ENCODE peak calls at places on chromosomes 12 and 14, in six cellular contexts. W, L, D, F, Q and P are unnamed samples.

GRCh38 chr12:42981379-42981778 is 391.8 kb upstream of the PRICKLE1 start:
- DNase-seq in D (no peak), F (no peak), Q (no peak), W (no peak), L (no peak), P (no peak)

GRCh38 chr12:128521981-128522380 is 255.0 kb downstream of the TMEM132C start:
- DNase-seq in D (no peak), F (no peak), W (no peak), Q (no peak), L (no peak), P (no peak)

GRCh38 chr12:96571101-96571862 is 81.9 kb downstream of the CFAP54 start:
- DNase-seq in L (no peak), W (no peak), Q (no peak), D (no peak), F (no peak), P (no peak)

GRCh38 chr12:45850302-45850701 is 120.8 kb downstream of the ARID2 start:
- DNase-seq in D (no peak), L (no peak), Q (no peak), F (no peak), W (no peak), P (no peak)

GRCh38 chr12:132662901-132663755 is 24.0 kb downstream of the POLE start:
- DNase-seq in Q (peak), W (no peak), F (no peak), L (no peak), D (no peak), P (no peak)

GRCh38 chr12:52189376-52190174 is 2.2 kb downstream of the KRT80 start:
- DNase-seq in D (no peak), F (no peak), Q (no peak), W (no peak), L (no peak), P (no peak)

GRCh38 chr12:110702081-110702480 is 13.2 kb upstream of the HVCN1 start:
- DNase-seq in L (no peak), Q (no peak), F (no peak), W (no peak), D (no peak), P (no peak)

GRCh38 chr14:35878272-35879140 is 52.4 kb downstream of the BRMS1L start:
- DNase-seq in L (no peak), F (no peak), D (no peak), W (no peak), Q (no peak), P (peak)

GRCh38 chr12:131840643-131841416 is 12.6 kb downstream of the MMP17 start:
- DNase-seq in L (no peak), Q (no peak), F (no peak), W (no peak), D (no peak), P (no peak)

GRCh38 chr14:103520657-103521437 is 1.8 kb downstream of the CKB start:
- DNase-seq in W (no peak), Q (peak), F (peak), L (peak), D (peak), P (peak)

GRCh38 chr12:69345077-69345476 is 3.1 kb upstream of the LYZ start:
- DNase-seq in F (no peak), Q (no peak), D (no peak), W (no peak), L (no peak), P (no peak)

GRCh38 chr14:102590667-102591099 is 1.8 kb upstream of the RCOR1 start:
- DNase-seq in F (no peak), D (no peak), W (peak), Q (no peak), L (no peak), P (peak)

GRCh38 chr12:104219908-104220404 is 4.4 kb downstream of the TXNRD1 start:
- DNase-seq in W (no peak), L (no peak), D (no peak), F (no peak), Q (no peak), P (peak)

GRCh38 chr12:85580562-85581168 is 255.5 kb downstream of the RASSF9 start:
- DNase-seq in W (no peak), L (no peak), Q (no peak), F (no peak), D (no peak), P (no peak)

GRCh38 chr12:41486718-41487117 is 298.6 kb downstream of the PDZRN4 start:
- DNase-seq in W (no peak), F (no peak), L (no peak), D (no peak), Q (no peak), P (no peak)

GRCh38 chr12:39743655-39744054 is 124.1 kb upstream of the ABCD2 start:
- DNase-seq in W (no peak), F (no peak), Q (no peak), L (no peak), D (no peak), P (no peak)

GRCh38 chr12:60070541-60070940 is 474.7 kb downstream of the SLC16A7 start:
- DNase-seq in F (no peak), W (no peak), Q (no peak), D (no peak), L (no peak), P (no peak)

GRCh38 chr12:21604245-21605101 is at the start of gene GYS2:
- DNase-seq in L (no peak), Q (no peak), W (no peak), F (no peak), D (no peak), P (no peak)

GRCh38 chr14:68279777-68280233 is 460.2 kb downstream of the RAD51B start:
- DNase-seq in F (no peak), Q (no peak), L (no peak), W (no peak), D (no peak), P (no peak)

GRCh38 chr12:4272014-4272975 is 1.3 kb upstream of the CCND2 start:
- DNase-seq in W (peak), F (no peak), Q (peak), L (peak), D (peak), P (peak)

GRCh38 chr14:81423504-81423903 is 23.4 kb upstream of the STON2 start:
- DNase-seq in F (no peak), W (no peak), Q (no peak), D (peak), L (no peak), P (no peak)

GRCh38 chr12:93960521-93960920 is 187.9 kb upstream of the PLXNC1 start:
- DNase-seq in F (no peak), L (no peak), Q (no peak), W (no peak), D (no peak), P (no peak)

GRCh38 chr14:66401447-66402095 is 84.6 kb upstream of the CCDC196 start:
- DNase-seq in D (no peak), L (no peak), F (no peak), Q (no peak), W (no peak), P (no peak)

GRCh38 chr12:122029620-122030426 is 8.1 kb downstream of the BCL7A start:
- DNase-seq in F (no peak), L (no peak), D (no peak), W (no peak), Q (no peak), P (no peak)

GRCh38 chr12:132716356-132716755 is 5.7 kb downstream of the PGAM5 start:
- DNase-seq in Q (no peak), W (no peak), L (no peak), D (no peak), F (no peak), P (no peak)

GRCh38 chr14:45145214-45145613 is 9.5 kb downstream of the FANCM start:
- DNase-seq in W (no peak), F (no peak), Q (no peak), D (no peak), L (no peak), P (no peak)

GRCh38 chr12:112375105-112375504 is 7.1 kb downstream of the HECTD4 start:
- DNase-seq in W (no peak), L (no peak), D (no peak), F (no peak), Q (no peak), P (no peak)

GRCh38 chr12:3218846-3219632 is 141.9 kb downstream of the TSPAN9 start:
- DNase-seq in D (no peak), F (no peak), W (no peak), Q (no peak), L (no peak), P (no peak)

GRCh38 chr12:96850676-96851075 is 56.4 kb upstream of the NEDD1 start:
- DNase-seq in D (no peak), L (no peak), W (no peak), F (no peak), Q (no peak), P (no peak)

GRCh38 chr14:55389330-55389729 is 22.3 kb downstream of the ATG14 start:
- DNase-seq in D (no peak), L (no peak), W (no peak), F (no peak), Q (no peak), P (no peak)

GRCh38 chr12:92075425-92075891 is 70.2 kb downstream of the BTG1 start:
- DNase-seq in F (no peak), L (peak), Q (no peak), W (no peak), D (no peak), P (no peak)

GRCh38 chr14:86639146-86639545 is 1109.2 kb downstream of the FLRT2 start:
- DNase-seq in W (no peak), D (no peak), L (no peak), F (no peak), Q (no peak), P (no peak)

GRCh38 chr14:93799617-93800016 is 11.3 kb upstream of the PRIMA1 start:
- DNase-seq in W (no peak), F (no peak), L (no peak), Q (no peak), D (no peak), P (no peak)

GRCh38 chr12:132723015-132723763 is 12.5 kb downstream of the PGAM5 start:
- DNase-seq in F (no peak), W (no peak), D (no peak), L (no peak), Q (no peak), P (no peak)

GRCh38 chr14:103122578-103123127 is 608 bp upstream of the TNFAIP2 start:
- DNase-seq in D (no peak), F (no peak), Q (no peak), L (no peak), W (no peak), P (no peak)

GRCh38 chr14:68137704-68138619 is 318.4 kb downstream of the RAD51B start:
- DNase-seq in F (no peak), L (no peak), W (no peak), Q (peak), D (peak), P (peak)

GRCh38 chr12:66409195-66409871 is 107.0 kb downstream of the HELB start:
- DNase-seq in D (no peak), Q (no peak), L (no peak), F (no peak), W (no peak), P (no peak)

GRCh38 chr12:80681287-80681686 is 26.1 kb upstream of the MYF6 start:
- DNase-seq in L (no peak), W (no peak), D (no peak), Q (no peak), F (no peak), P (no peak)

GRCh38 chr14:51873221-51873893 is 12.9 kb downstream of the GNG2 start:
- DNase-seq in Q (no peak), D (no peak), F (no peak), L (no peak), W (no peak), P (no peak)

DNA sequence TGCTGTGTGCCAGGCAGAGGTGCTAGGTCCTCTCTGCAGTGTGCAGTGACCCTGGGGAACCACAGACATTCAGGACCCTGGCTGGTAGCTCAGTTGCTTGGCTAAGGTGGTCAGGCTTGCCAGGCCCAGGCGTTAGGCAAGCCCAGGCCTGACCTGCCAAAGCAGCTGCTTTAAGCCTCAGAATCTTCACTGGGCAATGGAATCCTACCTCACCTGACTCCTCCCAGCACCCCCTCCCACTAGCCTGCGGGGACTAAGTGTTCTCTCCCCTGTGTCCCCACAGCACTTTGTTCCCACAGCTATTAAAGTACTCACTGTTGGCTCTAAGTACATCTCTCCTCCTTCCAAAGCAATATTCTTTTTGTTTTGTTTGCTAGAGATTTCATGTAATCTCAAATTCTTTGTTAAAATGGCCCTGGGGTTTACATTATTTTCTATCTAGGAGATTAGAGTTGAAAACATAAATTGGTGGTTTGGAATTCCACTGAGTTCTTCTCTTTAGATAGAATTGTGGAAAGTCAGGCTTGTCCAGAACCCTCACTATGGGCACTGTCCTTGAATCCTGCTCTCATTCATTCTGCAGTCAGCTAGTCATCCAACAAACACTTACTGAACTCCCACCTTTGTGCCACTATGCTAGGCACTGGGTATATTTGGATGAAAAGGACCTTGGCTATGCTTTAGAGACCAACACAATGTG is 44.4 kb downstream of the DGLUCY start:
- DNase-seq in W (no peak), Q (no peak), D (no peak), L (no peak), F (no peak), P (peak)
- TF ChIP-seq POLR2AphosphoS5 in W (no peak), Q (no peak), D (no peak), L (no peak), F (no peak), P (no peak)

GRCh38 chr12:124333724-124334123 is 38.8 kb downstream of the RFLNA start:
- DNase-seq in Q (no peak), F (no peak), L (no peak), D (no peak), W (no peak), P (no peak)

GRCh38 chr12:124334976-124335375 is 40.1 kb downstream of the RFLNA start:
- DNase-seq in W (no peak), L (no peak), D (no peak), F (no peak), Q (no peak), P (no peak)

GRCh38 chr12:124335426-124336183 is 40.7 kb downstream of the RFLNA start:
- DNase-seq in D (no peak), L (no peak), F (no peak), Q (no peak), W (no peak), P (no peak)

GRCh38 chr12:124332900-124333299 is 38.0 kb downstream of the RFLNA start:
- DNase-seq in W (no peak), F (no peak), D (no peak), L (no peak), Q (no peak), P (no peak)

DNA sequence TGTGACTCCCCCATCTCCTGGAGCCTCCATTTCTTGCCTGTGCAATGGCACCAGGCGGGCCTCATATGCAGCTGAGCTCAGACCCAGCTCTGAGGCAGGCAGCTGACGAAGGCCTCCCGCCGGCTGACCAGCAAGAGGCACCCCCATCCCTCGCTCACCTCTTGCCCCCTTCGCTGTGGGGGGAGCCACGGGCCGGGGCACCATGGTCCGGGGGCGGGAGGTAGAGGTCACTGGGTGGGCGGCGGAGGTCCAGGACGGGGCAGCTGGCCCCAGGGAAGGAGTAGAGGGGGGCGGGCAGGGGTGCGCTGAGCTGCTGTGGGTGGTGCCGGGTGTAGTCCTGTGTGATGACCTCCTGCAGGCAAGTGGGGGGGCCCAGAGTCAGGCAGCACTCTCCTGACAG is 39.4 kb downstream of the RFLNA start:
- DNase-seq in D (no peak), F (no peak), W (no peak), L (no peak), Q (no peak), P (no peak)
- TF ChIP-seq POLR2AphosphoS5 in D (no peak), F (no peak), W (no peak), L (no peak), Q (no peak), P (no peak)

DNA sequence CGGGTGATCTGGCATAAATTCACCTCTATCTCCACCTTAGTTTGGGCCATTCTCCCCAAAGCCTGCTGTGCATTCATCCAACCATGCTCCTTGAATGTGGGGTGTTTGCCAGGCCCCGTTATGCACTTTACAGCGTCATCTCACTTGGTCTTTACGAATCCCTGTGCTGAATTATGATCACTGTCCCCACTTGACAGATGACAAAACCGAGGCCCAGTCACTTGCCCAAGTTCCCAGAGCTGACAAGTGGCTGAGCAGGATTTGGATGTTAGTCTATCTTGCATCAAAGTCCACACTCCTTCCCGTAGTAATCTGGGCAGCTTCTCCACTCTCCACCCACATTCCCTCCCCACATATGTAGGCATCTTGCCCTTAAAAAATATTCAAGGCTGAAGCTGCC is 44.8 kb downstream of the WSCD2 start:
- DNase-seq in L (no peak), D (no peak), Q (no peak), F (no peak), W (no peak), P (no peak)
- TF ChIP-seq POLR2AphosphoS5 in L (no peak), D (no peak), Q (no peak), F (no peak), W (no peak), P (no peak)

DNA sequence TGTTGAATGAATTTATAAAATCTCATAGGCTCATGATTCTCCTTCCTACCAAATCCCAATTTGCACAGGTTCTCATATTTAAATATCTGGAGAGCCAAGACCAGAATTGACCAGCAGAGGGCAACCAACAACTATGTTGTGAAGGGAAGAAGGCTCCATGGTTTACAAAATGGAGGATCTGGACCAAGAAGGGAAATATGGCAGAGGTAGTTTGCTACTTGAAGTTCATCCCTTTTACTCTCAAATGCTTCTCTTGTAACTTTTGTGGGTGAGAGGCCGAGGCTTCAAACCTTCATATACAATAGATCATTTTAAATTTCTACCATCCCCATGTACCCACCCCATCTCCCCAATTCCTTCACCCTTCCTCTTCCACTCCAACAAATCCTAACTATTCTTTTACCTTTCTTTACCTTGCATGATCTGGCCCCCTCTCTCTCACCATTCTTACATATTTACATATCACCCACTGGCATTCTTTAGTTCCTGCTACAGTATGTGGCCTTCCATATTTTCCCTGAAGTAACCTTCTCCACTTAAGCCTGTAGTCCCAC is 3.8 kb upstream of the SMARCC2 start:
- DNase-seq in F (no peak), W (no peak), L (peak), Q (peak), D (peak), P (peak)
- TF ChIP-seq POLR2AphosphoS5 in F (no peak), W (peak), L (no peak), Q (no peak), D (no peak), P (no peak)

GRCh38 chr12:26125451-26126339 is 858 bp upstream of the BHLHE41 start:
- DNase-seq in D (peak), L (no peak), Q (peak), F (peak), W (no peak), P (peak)
- TF ChIP-seq POLR2AphosphoS5 in D (no peak), L (no peak), Q (peak), F (peak), W (peak), P (peak)